ENCODE peak calls at places on chromosome 2, in four cellular contexts. O is IMR-90; N is A549; X is CD8-positive, alpha-beta T cell. E is an unnamed sample.
A peak's percentile ranks its signal among the peaks of the same experiment; 100 is the strongest.

GRCh38 chr2:197073701-197074433 is 147.4 kb upstream of the PGAP1 start:
- DNase-seq in N (no peak), X (no peak), O (no peak), E (peak; percentile 83)

GRCh38 chr2:237618449-237618848 is 8.9 kb upstream of the LRRFIP1 start:
- DNase-seq in N (no peak), O (peak; percentile 87), X (no peak), E (no peak)

GRCh38 chr2:41926614-41927580 is 120.9 kb upstream of the PKDCC start:
- DNase-seq in N (no peak), X (no peak), O (no peak), E (no peak)

GRCh38 chr2:130390460-130391057 is 34.7 kb downstream of the PTPN18 start:
- DNase-seq in X (no peak), N (no peak), O (no peak), E (no peak)

GRCh38 chr2:69030791-69031190 is 17.8 kb downstream of the ANTXR1 start:
- DNase-seq in O (no peak), N (no peak), X (no peak), E (no peak)

GRCh38 chr2:184611221-184612085 is 13.1 kb downstream of the ZNF804A start:
- DNase-seq in X (no peak), O (peak; percentile 48), N (no peak), E (peak; percentile 56)

GRCh38 chr2:4673025-4673489 is 969.7 kb downstream of the DCDC2C start:
- DNase-seq in N (peak; percentile 4), X (no peak), O (no peak), E (no peak)

GRCh38 chr2:17672583-17673317 is 80.9 kb downstream of the SMC6 start:
- DNase-seq in N (peak; percentile 7), O (peak; percentile 79), X (no peak), E (peak; percentile 73)

GRCh38 chr2:102181376-102181775 is 5.4 kb upstream of the IL1RL2 start:
- DNase-seq in O (no peak), N (no peak), X (no peak), E (no peak)

GRCh38 chr2:12036640-12036983 is 290.2 kb downstream of the LPIN1 start:
- DNase-seq in O (no peak), N (no peak), X (no peak), E (no peak)

GRCh38 chr2:18132697-18133096 is 254.2 kb downstream of the KCNS3 start:
- DNase-seq in N (no peak), X (no peak), O (peak; percentile 7), E (peak; percentile 71)

GRCh38 chr2:168439536-168439935 is 16.5 kb upstream of the CERS6 start:
- DNase-seq in N (no peak), X (no peak), O (peak; percentile 8), E (peak; percentile 53)

GRCh38 chr2:1282552-1282951 is 130.7 kb upstream of the TPO start:
- DNase-seq in O (no peak), N (no peak), X (no peak), E (no peak)

GRCh38 chr2:202034249-202035088 is 814 bp downstream of the FZD7 start:
- DNase-seq in N (peak; percentile 16), X (no peak), O (no peak), E (peak; percentile 70)

GRCh38 chr2:9074930-9075329 is 71.4 kb upstream of the MBOAT2 start:
- DNase-seq in X (no peak), O (no peak), N (no peak), E (no peak)

GRCh38 chr2:101546376-101547058 is 71.6 kb upstream of the RFX8 start:
- DNase-seq in N (no peak), X (no peak), O (peak; percentile 60), E (peak; percentile 52)

GRCh38 chr2:105375001-105375561 is 23.8 kb downstream of the FHL2 start:
- DNase-seq in X (no peak), O (peak; percentile 90), N (no peak), E (peak; percentile 90)

GRCh38 chr2:238339814-238340213 is 19.5 kb downstream of the TRAF3IP1 start:
- DNase-seq in O (no peak), N (peak; percentile 29), X (no peak), E (no peak)

GRCh38 chr2:216242365-216242764 is 129.9 kb downstream of the MARCHF4 start:
- DNase-seq in X (no peak), N (no peak), O (no peak), E (no peak)

GRCh38 chr2:29560566-29560965 is 360.8 kb downstream of the ALK start:
- DNase-seq in N (no peak), X (no peak), O (no peak), E (no peak)

GRCh38 chr2:29455202-29455885 is 340.1 kb downstream of the CLIP4 start:
- DNase-seq in X (no peak), N (no peak), O (no peak), E (peak; percentile 73)

GRCh38 chr2:54618646-54619565 is 104.6 kb upstream of the EML6 start:
- DNase-seq in N (no peak), X (no peak), O (no peak), E (peak; percentile 66)

GRCh38 chr2:71347517-71347916 is 15.9 kb downstream of the ZNF638 start:
- DNase-seq in N (no peak), X (no peak), O (peak; percentile 23), E (peak; percentile 24)

GRCh38 chr2:1940660-1941059 is 196.3 kb upstream of the PXDN start:
- DNase-seq in O (no peak), X (no peak), N (no peak), E (peak; percentile 61)

DNA sequence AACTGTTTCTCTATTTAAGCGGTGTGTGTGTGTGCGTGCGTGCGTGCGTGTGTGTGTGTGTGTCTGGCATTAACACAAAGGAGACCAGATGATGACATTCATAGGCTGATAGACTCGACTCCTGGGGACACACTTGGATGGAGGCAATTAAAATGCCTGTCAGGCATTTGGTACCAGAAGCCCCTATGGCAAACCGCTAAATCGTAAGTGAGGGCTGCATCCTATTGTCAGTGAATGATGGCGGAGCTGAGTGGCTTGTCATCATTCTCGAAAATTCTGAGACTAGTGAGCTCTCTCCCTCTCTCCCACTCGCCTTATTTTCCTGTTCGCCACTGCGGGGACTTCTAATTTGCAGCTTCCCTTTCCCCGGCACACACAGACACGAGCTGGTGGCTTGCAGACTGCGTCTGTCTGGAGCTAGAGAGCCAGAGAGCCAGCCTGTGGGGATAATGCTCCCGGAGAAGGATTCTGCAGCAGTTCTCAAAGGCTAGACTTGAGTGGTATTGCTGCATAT is 155.4 kb downstream of the MAP2 start:
- DNase-seq in O (no peak), X (no peak), N (no peak), E (peak; percentile 38)
- H3K4me3 ChIP-seq in O (peak overlapping the region; percentile 7), X (no peak overlapping the region), N (no peak overlapping the region), E (peak overlapping the region; percentile 58)

GRCh38 chr2:27075219-27075871 is 3.1 kb upstream of the EMILIN1 start:
- DNase-seq in N (no peak), O (peak; percentile 26), X (peak; percentile 47), E (peak; percentile 42)
- H3K4me3 ChIP-seq in N (no peak overlapping the region), O (no peak overlapping the region), X (no peak overlapping the region), E (no peak overlapping the region)

GRCh38 chr2:117814417-117815264 is at the start of gene DDX18:
- DNase-seq in O (peak; percentile 97), X (peak; percentile 96), N (peak; percentile 50), E (peak; percentile 98)

GRCh38 chr2:117815946-117816345 is 1.5 kb downstream of the DDX18 start:
- DNase-seq in O (peak; percentile 52), N (no peak), X (no peak), E (no peak)

DNA sequence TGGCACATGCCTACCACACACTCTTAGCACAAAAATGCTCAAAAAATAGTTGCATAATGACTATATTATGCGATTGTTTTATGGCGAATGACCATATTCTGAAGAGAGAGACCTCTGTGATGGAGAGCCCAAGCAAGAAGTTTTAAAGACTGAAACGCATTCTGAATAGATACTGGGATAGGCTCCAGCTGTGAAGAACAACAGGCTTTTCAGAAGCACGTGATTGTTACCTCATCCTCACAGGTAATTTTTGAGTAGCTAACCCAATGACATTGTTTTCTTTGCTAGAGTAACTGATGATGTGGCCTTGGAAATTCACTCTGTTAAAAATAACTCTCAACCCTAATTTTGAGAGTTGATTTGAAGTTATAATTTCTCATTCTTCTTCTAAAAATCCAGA is 2.0 kb upstream of the DDX18 start:
- DNase-seq in O (no peak), X (no peak), N (no peak), E (no peak)
- H3K4me3 ChIP-seq in O (no peak overlapping the region), X (no peak overlapping the region), N (no peak overlapping the region), E (no peak overlapping the region)

GRCh38 chr2:183214680-183215079 is 90.4 kb downstream of the NUP35 start:
- DNase-seq in X (no peak), N (no peak), O (no peak), E (no peak)
- H3K4me3 ChIP-seq in X (no peak overlapping the region), N (no peak overlapping the region), O (no peak overlapping the region), E (no peak overlapping the region)

GRCh38 chr2:241802421-241802749 is 6.6 kb upstream of the NEU4 start:
- DNase-seq in X (no peak), O (no peak), N (no peak), E (no peak)

GRCh38 chr2:241803387-241804325 is 5.3 kb upstream of the NEU4 start:
- DNase-seq in N (no peak), X (no peak), O (peak; percentile 31), E (peak; percentile 60)

GRCh38 chr2:241802806-241803318 is 6.1 kb upstream of the NEU4 start:
- DNase-seq in X (no peak), N (no peak), O (no peak), E (no peak)

GRCh38 chr2:241801611-241802420 is 7.2 kb upstream of the NEU4 start:
- DNase-seq in N (no peak), X (no peak), O (no peak), E (no peak)

DNA sequence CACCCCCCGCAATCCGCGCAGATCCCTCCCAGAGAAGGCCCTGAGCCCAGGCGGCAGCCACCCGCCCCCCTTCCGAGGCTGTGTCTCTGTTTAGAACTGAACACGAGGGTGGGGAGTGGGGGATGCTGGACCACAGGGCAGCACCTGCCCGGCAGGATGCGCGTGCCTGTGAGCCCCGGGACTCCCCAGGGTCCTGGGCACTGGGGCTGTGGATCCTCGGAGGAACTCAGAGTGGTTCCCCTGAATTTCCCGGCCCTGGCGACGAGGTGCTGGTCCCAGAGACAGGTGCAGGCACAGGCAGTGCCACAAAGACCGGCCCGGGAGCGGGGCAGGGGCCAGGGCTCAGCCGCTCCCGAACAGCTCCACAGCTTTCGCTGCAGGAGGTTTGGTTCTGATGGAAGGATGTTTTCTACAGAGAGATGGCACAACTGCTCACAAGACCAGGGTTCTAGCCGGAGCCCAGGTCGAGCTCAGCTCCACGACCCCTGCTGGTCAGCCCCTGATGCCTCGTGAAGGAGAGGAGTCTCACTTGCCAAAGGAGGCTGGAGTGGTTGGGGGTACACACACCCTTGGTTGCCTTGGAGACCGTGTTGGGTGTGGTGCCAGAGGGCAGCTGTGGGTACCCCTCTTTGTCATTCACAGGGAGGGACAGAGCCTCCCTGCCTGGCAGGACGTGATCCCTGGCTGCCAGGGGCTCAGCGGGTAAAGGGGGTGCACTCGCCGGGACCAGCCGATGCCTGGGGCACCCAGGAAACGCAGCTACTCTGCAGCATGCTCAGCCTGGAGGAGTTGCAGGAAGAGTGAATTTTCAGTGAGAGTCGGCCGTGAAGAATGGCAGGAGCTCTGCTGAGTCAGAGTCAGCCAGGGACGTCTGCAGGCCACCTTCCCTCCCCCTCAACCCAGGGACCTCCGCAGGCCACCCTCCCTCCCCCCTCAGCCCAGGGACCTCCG is 4.4 kb upstream of the NEU4 start:
- DNase-seq in N (no peak), O (no peak), X (no peak), E (peak; percentile 17)
- H3K4me3 ChIP-seq in N (no peak overlapping the region), O (no peak overlapping the region), X (peak overlapping the region; percentile 67), E (no peak overlapping the region)

DNA sequence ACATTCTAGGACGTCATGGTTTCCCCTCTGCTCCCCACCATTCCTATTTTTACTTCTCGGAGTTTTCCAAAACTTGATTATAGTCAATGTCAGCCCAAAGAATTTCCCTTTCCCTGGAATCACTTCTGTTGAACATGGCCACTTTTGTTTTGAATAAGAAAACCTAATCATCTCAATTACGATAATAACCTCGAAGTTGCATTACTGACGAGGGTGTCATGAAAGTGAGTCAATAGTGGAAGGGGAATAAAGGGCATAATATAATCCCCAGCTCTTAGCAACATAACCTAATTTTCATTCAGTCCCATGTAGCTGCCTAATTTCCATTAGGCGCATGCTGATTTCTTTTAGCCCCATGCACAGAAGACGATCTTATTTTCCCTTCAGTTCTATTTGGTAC is 51.0 kb upstream of the RAPH1 start:
- DNase-seq in N (no peak), X (no peak), O (no peak), E (no peak)
- H3K4me3 ChIP-seq in N (no peak overlapping the region), X (no peak overlapping the region), O (no peak overlapping the region), E (no peak overlapping the region)

E was measured in choroid plexus epithelial cell.